ENCODE peak calls at places on chromosomes 5 and 9, in nine cellular contexts. Y is transverse colon; R is AG04449; D is GM23248; C is A549; M is lung; L is astrocyte of the spinal cord; I is heart right ventricle; P is effector memory CD4-positive, alpha-beta T cell. H is an unnamed sample.
A peak's percentile ranks its signal among the peaks of the same experiment; 100 is the strongest.

GRCh38 chr5:80034559-80034958 is 589 bp upstream of the THBS4 start:
- DNase-seq in Y (no peak), R (no peak), D (no peak), C (no peak), M (no peak), L (peak; percentile 7), I (no peak), P (no peak), H (no peak)

GRCh38 chr9:7363777-7364477 is 435.7 kb downstream of the DMAC1 start:
- DNase-seq in Y (no peak), R (no peak), D (no peak), C (no peak), M (no peak), L (no peak), I (no peak), P (no peak), H (no peak)

GRCh38 chr5:105739732-105740131 is 1931.0 kb downstream of the EFNA5 start:
- DNase-seq in Y (no peak), R (no peak), D (no peak), C (no peak), M (no peak), L (no peak), I (no peak), P (no peak), H (no peak)

GRCh38 chr5:54518146-54519082 is 855 bp downstream of the SNX18 start:
- DNase-seq in Y (peak; percentile 58), R (no peak), D (peak; percentile 76), C (peak; percentile 17), M (peak; percentile 59), L (peak; percentile 31), I (peak; percentile 75), P (peak; percentile 16), H (no peak)

GRCh38 chr9:93826209-93826608 is 128.9 kb downstream of the BARX1 start:
- DNase-seq in Y (no peak), R (no peak), D (no peak), C (peak; percentile 31), M (no peak), L (no peak), I (no peak), P (peak; percentile 27), H (no peak)

GRCh38 chr5:531101-531748 is 7.0 kb upstream of the SLC9A3 start:
- DNase-seq in Y (no peak), R (no peak), D (no peak), C (no peak), M (no peak), L (no peak), I (peak; percentile 6), P (no peak), H (no peak)

GRCh38 chr5:131265318-131265803 is 1.5 kb downstream of the CDC42SE2 start:
- DNase-seq in Y (no peak), R (no peak), D (peak; percentile 62), C (peak; percentile 76), M (no peak), L (peak; percentile 27), I (no peak), P (no peak), H (no peak)

GRCh38 chr5:139403787-139404483 is at the start of gene SPATA24:
- DNase-seq in Y (peak; percentile 98), R (peak; percentile 84), D (peak; percentile 99), C (peak; percentile 96), M (peak; percentile 97), L (peak; percentile 99), I (peak; percentile 97), P (peak; percentile 96), H (peak; percentile 92)

GRCh38 chr5:34533582-34534236 is 122.4 kb upstream of the RAI14 start:
- DNase-seq in Y (no peak), R (no peak), D (peak; percentile 43), C (no peak), M (no peak), L (no peak), I (no peak), P (no peak), H (no peak)

GRCh38 chr5:34534237-34535108 is 121.7 kb upstream of the RAI14 start:
- DNase-seq in Y (no peak), R (peak; percentile 94), D (peak; percentile 92), C (no peak), M (no peak), L (peak; percentile 92), I (no peak), P (no peak), H (peak; percentile 89)

GRCh38 chr5:34536699-34537098 is 119.4 kb upstream of the RAI14 start:
- DNase-seq in Y (no peak), R (no peak), D (no peak), C (no peak), M (no peak), L (no peak), I (no peak), P (no peak), H (no peak)

GRCh38 chr5:34535944-34536628 is 120.0 kb upstream of the RAI14 start:
- DNase-seq in Y (no peak), R (no peak), D (peak; percentile 36), C (no peak), M (no peak), L (no peak), I (no peak), P (no peak), H (no peak)

GRCh38 chr5:34535433-34535832 is 120.7 kb upstream of the RAI14 start:
- DNase-seq in Y (no peak), R (no peak), D (peak; percentile 18), C (no peak), M (no peak), L (no peak), I (no peak), P (no peak), H (no peak)
- H3K4me3 ChIP-seq in Y (no peak overlapping the region), R (no peak overlapping the region), D (no peak overlapping the region), C (no peak overlapping the region), M (no peak overlapping the region), L (no peak overlapping the region), I (no peak overlapping the region), P (no peak overlapping the region), H (no peak overlapping the region)

DNA sequence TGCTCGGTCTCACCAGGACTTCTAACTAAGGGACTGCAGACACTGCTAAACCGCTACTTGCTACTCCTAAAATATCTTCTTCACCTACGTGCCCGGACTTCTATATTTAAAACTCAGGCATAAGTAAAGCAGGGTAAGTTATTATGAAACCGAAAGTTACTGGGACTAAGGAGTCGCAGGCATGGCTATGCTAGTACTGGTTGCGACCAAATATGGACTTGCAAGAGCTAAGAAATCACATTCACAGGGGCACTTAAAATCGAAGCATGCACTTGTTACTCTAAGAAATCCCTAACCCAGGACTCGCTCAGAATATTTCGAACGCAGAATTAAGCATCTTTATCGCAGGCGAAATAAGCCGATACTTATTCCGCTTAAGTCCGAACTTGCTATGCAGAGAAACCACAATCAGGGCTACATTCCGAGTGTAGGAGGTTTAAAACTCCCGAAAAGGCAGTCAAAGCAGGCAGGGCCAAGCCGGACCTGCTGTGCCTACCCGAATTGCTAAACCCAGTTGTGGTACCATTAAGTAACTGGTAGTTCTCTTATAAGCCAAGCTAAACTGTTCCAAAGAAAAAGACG is 2.1 kb downstream of the ANXA2R start:
- DNase-seq in Y (peak; percentile 20), R (peak; percentile 82), D (peak; percentile 71), C (no peak), M (no peak), L (peak; percentile 94), I (no peak), P (peak; percentile 33), H (no peak)
- H3K4me3 ChIP-seq in Y (no peak overlapping the region), R (peak overlapping the region; percentile 49), D (peak overlapping the region; percentile 75), C (no peak overlapping the region), M (peak overlapping the region; percentile 44), L (peak overlapping the region; percentile 35), I (peak overlapping the region; percentile 66), P (peak overlapping the region; percentile 71), H (peak overlapping the region; percentile 46)

DNA sequence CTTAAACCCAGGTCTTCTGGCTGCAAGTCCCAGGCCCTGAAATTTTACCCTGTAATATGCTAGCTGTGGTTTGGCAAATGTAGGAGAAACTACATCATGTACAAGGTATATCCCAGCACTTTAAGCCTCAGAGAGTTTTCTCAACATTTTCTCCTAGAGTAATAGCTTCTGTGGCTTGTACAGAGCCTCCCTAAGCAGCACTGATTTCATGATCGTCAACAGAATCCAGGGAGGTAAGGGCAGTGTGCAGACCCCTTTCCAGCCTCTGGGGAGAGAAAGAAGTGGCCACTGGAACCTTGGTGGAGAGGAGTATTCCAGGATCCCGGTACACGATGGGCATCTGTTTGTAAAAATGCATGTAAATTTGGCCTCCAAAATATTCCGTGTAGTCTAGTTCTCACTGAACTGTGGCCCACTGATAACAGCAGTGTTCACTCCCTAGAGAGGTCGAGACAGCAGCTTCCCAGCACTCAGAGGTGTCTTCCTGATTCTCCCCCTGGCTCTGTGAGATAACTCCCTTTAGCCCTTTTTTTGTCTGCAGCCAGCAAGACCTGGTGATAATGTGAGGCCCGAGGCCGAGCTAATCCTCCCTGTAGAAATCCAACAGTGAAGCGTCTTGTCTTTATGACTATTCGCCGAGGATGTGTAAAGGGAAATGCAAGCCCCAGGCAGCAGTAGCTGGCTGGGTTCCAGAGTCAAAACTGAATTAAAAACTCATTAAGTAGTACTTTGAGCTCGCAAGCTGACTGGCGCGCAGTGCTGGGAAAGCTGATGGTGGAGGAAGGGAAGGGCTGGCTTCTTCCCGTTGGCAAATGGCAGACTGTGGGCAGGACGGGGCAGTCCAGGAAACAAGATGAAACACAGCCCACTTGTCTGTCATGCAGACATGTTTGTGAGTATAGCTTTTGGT is 59.0 kb downstream of the MAP1B start:
- DNase-seq in Y (no peak), R (no peak), D (peak; percentile 72), C (no peak), M (no peak), L (peak; percentile 93), I (peak; percentile 36), P (no peak), H (no peak)
- H3K4me3 ChIP-seq in Y (no peak overlapping the region), R (no peak overlapping the region), D (peak overlapping the region; percentile 34), C (no peak overlapping the region), M (no peak overlapping the region), L (no peak overlapping the region), I (peak overlapping the region; percentile 14), P (no peak overlapping the region), H (no peak overlapping the region)

DNA sequence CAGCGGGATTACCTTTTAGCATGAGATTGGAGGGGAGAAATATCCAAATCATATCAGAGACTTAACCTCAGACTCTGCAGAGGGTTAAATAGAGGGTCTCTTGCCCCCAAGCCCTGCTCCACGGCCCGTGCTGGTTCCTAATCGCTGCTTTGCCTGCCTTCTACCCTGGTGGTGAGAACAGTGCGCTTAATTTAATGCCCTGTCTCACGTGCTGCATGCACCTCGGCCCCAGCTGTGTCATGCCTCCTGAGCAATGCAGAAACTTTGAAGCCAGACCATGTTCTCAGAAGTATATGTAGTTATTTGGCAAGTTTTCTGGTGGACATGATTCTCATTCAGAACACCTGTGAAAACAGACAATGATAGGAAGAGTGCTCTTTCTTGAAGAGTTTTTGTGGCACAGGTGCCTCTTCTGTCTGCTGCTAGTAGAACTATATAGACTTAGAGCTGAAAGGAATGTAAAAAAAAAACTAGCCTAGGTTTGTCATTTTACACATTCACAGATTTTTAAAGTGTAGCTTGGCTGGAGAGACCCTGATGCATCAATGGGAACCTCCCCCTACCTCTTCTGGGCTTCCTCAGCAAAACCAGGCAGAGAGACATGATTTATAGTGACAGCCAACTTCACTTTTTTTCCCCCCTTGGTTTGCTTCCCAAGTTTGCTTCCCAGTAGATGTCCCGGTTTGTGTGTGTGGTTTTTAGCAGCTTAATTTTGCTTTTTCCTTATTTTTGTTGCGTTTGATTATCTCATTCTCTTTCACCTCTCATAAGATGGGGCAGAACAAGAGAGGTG is 1.6 kb downstream of the OTULIN start:
- DNase-seq in Y (peak; percentile 38), R (no peak), D (peak; percentile 85), C (peak; percentile 17), M (no peak), L (no peak), I (no peak), P (peak; percentile 38), H (no peak)
- H3K4me3 ChIP-seq in Y (no peak overlapping the region), R (peak overlapping the region; percentile 88), D (peak overlapping the region; percentile 82), C (peak overlapping the region; percentile 65), M (no peak overlapping the region), L (peak overlapping the region; percentile 69), I (peak overlapping the region; percentile 82), P (peak overlapping the region; percentile 67), H (peak overlapping the region; percentile 71)

GRCh38 chr5:43357067-43357466 is 43.9 kb upstream of the HMGCS1 start:
- DNase-seq in Y (no peak), R (no peak), D (no peak), C (no peak), M (no peak), L (no peak), I (no peak), P (no peak), H (no peak)
- H3K4me3 ChIP-seq in Y (no peak overlapping the region), R (no peak overlapping the region), D (no peak overlapping the region), C (no peak overlapping the region), M (no peak overlapping the region), L (no peak overlapping the region), I (no peak overlapping the region), P (no peak overlapping the region), H (no peak overlapping the region)

H was measured in skeletal muscle cell.